ENCODE peak calls at places on chromosomes 12 and 14, in ten cellular contexts. One of them, this sample, is unnamed.

GRCh38 chr12:55470088-55470830 is at the start of gene OR6C70:
- DNase-seq in heart left ventricle: no peak
- DNase-seq in CD8-positive, alpha-beta T cell: no peak
- DNase-seq in effector memory CD4-positive, alpha-beta T cell: no peak
- DNase-seq in right cardiac atrium: no peak
- DNase-seq in left ventricle myocardium inferior: no peak
- DNase-seq in breast epithelium: no peak
- DNase-seq in heart right ventricle: no peak
- DNase-seq in PC-9: no peak
- DNase-seq in cardiac muscle cell: no peak
- DNase-seq in this sample: no peak

GRCh38 chr14:74400919-74401503 is 25.0 kb downstream of the SYNDIG1L start:
- DNase-seq in heart left ventricle: no peak
- DNase-seq in CD8-positive, alpha-beta T cell: no peak
- DNase-seq in effector memory CD4-positive, alpha-beta T cell: no peak
- DNase-seq in right cardiac atrium: no peak
- DNase-seq in left ventricle myocardium inferior: no peak
- DNase-seq in breast epithelium: no peak
- DNase-seq in heart right ventricle: no peak
- DNase-seq in PC-9: no peak
- DNase-seq in cardiac muscle cell: no peak
- DNase-seq in this sample: no peak

GRCh38 chr14:79596531-79596930 is 614.8 kb downstream of the DIO2 start:
- DNase-seq in heart left ventricle: no peak
- DNase-seq in CD8-positive, alpha-beta T cell: no peak
- DNase-seq in effector memory CD4-positive, alpha-beta T cell: no peak
- DNase-seq in right cardiac atrium: no peak
- DNase-seq in left ventricle myocardium inferior: no peak
- DNase-seq in breast epithelium: no peak
- DNase-seq in heart right ventricle: no peak
- DNase-seq in PC-9: no peak
- DNase-seq in cardiac muscle cell: peak; percentile 83
- DNase-seq in this sample: no peak

GRCh38 chr14:90732723-90733122 is 83.5 kb downstream of the TTC7B start:
- DNase-seq in heart left ventricle: no peak
- DNase-seq in CD8-positive, alpha-beta T cell: no peak
- DNase-seq in effector memory CD4-positive, alpha-beta T cell: no peak
- DNase-seq in right cardiac atrium: no peak
- DNase-seq in left ventricle myocardium inferior: no peak
- DNase-seq in breast epithelium: no peak
- DNase-seq in heart right ventricle: no peak
- DNase-seq in PC-9: no peak
- DNase-seq in cardiac muscle cell: no peak
- DNase-seq in this sample: no peak

GRCh38 chr12:14843425-14843887 is at the start of gene ART4:
- DNase-seq in heart left ventricle: peak; percentile 64
- DNase-seq in CD8-positive, alpha-beta T cell: no peak
- DNase-seq in effector memory CD4-positive, alpha-beta T cell: no peak
- DNase-seq in right cardiac atrium: peak; percentile 89
- DNase-seq in left ventricle myocardium inferior: peak; percentile 55
- DNase-seq in breast epithelium: no peak
- DNase-seq in heart right ventricle: peak; percentile 63
- DNase-seq in PC-9: no peak
- DNase-seq in cardiac muscle cell: peak; percentile 73
- DNase-seq in this sample: peak; percentile 57

GRCh38 chr14:73719791-73720190 is 5.6 kb upstream of the PNMA1 start:
- DNase-seq in heart left ventricle: no peak
- DNase-seq in CD8-positive, alpha-beta T cell: no peak
- DNase-seq in effector memory CD4-positive, alpha-beta T cell: no peak
- DNase-seq in right cardiac atrium: no peak
- DNase-seq in left ventricle myocardium inferior: no peak
- DNase-seq in breast epithelium: no peak
- DNase-seq in heart right ventricle: no peak
- DNase-seq in PC-9: no peak
- DNase-seq in cardiac muscle cell: no peak
- DNase-seq in this sample: no peak

GRCh38 chr12:102964872-102965271 is 7.4 kb downstream of the ASCL1 start:
- DNase-seq in heart left ventricle: no peak
- DNase-seq in CD8-positive, alpha-beta T cell: no peak
- DNase-seq in effector memory CD4-positive, alpha-beta T cell: no peak
- DNase-seq in right cardiac atrium: no peak
- DNase-seq in left ventricle myocardium inferior: no peak
- DNase-seq in breast epithelium: no peak
- DNase-seq in heart right ventricle: no peak
- DNase-seq in PC-9: no peak
- DNase-seq in cardiac muscle cell: no peak
- DNase-seq in this sample: no peak

GRCh38 chr14:95993768-95994592 is 45.2 kb upstream of the C14orf132 start:
- DNase-seq in heart left ventricle: no peak
- DNase-seq in CD8-positive, alpha-beta T cell: peak; percentile 20
- DNase-seq in effector memory CD4-positive, alpha-beta T cell: no peak
- DNase-seq in right cardiac atrium: no peak
- DNase-seq in left ventricle myocardium inferior: no peak
- DNase-seq in breast epithelium: no peak
- DNase-seq in heart right ventricle: no peak
- DNase-seq in PC-9: no peak
- DNase-seq in cardiac muscle cell: peak; percentile 67
- DNase-seq in this sample: no peak

GRCh38 chr14:80602931-80603330 is 338.6 kb downstream of the CEP128 start:
- DNase-seq in heart left ventricle: no peak
- DNase-seq in CD8-positive, alpha-beta T cell: no peak
- DNase-seq in effector memory CD4-positive, alpha-beta T cell: no peak
- DNase-seq in right cardiac atrium: no peak
- DNase-seq in left ventricle myocardium inferior: no peak
- DNase-seq in breast epithelium: no peak
- DNase-seq in heart right ventricle: no peak
- DNase-seq in PC-9: no peak
- DNase-seq in cardiac muscle cell: no peak
- DNase-seq in this sample: no peak

GRCh38 chr12:19055589-19055988 is 73.9 kb upstream of the PLEKHA5 start:
- DNase-seq in heart left ventricle: no peak
- DNase-seq in CD8-positive, alpha-beta T cell: no peak
- DNase-seq in effector memory CD4-positive, alpha-beta T cell: no peak
- DNase-seq in right cardiac atrium: no peak
- DNase-seq in left ventricle myocardium inferior: no peak
- DNase-seq in breast epithelium: no peak
- DNase-seq in heart right ventricle: no peak
- DNase-seq in PC-9: no peak
- DNase-seq in cardiac muscle cell: no peak
- DNase-seq in this sample: no peak

GRCh38 chr14:95998656-95999055 is 40.5 kb upstream of the C14orf132 start:
- DNase-seq in heart left ventricle: no peak
- DNase-seq in CD8-positive, alpha-beta T cell: no peak
- DNase-seq in effector memory CD4-positive, alpha-beta T cell: no peak
- DNase-seq in right cardiac atrium: no peak
- DNase-seq in left ventricle myocardium inferior: no peak
- DNase-seq in breast epithelium: no peak
- DNase-seq in heart right ventricle: no peak
- DNase-seq in PC-9: no peak
- DNase-seq in cardiac muscle cell: peak; percentile 62
- DNase-seq in this sample: no peak

GRCh38 chr12:103751600-103751999 is 89.4 kb downstream of the NT5DC3 start:
- DNase-seq in heart left ventricle: no peak
- DNase-seq in CD8-positive, alpha-beta T cell: no peak
- DNase-seq in effector memory CD4-positive, alpha-beta T cell: no peak
- DNase-seq in right cardiac atrium: no peak
- DNase-seq in left ventricle myocardium inferior: no peak
- DNase-seq in breast epithelium: no peak
- DNase-seq in heart right ventricle: no peak
- DNase-seq in PC-9: no peak
- DNase-seq in cardiac muscle cell: peak; percentile 44
- DNase-seq in this sample: no peak

GRCh38 chr14:102951034-102951433 is 28.6 kb downstream of the AMN start:
- DNase-seq in heart left ventricle: no peak
- DNase-seq in CD8-positive, alpha-beta T cell: no peak
- DNase-seq in effector memory CD4-positive, alpha-beta T cell: no peak
- DNase-seq in right cardiac atrium: no peak
- DNase-seq in left ventricle myocardium inferior: no peak
- DNase-seq in breast epithelium: no peak
- DNase-seq in heart right ventricle: no peak
- DNase-seq in PC-9: no peak
- DNase-seq in cardiac muscle cell: peak; percentile 59
- DNase-seq in this sample: no peak

GRCh38 chr14:65301862-65302539 is 110.5 kb upstream of the FUT8 start:
- DNase-seq in heart left ventricle: no peak
- DNase-seq in CD8-positive, alpha-beta T cell: no peak
- DNase-seq in effector memory CD4-positive, alpha-beta T cell: no peak
- DNase-seq in right cardiac atrium: no peak
- DNase-seq in left ventricle myocardium inferior: no peak
- DNase-seq in breast epithelium: no peak
- DNase-seq in heart right ventricle: no peak
- DNase-seq in PC-9: no peak
- DNase-seq in cardiac muscle cell: no peak
- DNase-seq in this sample: no peak

GRCh38 chr14:96239759-96240158 is 16.3 kb upstream of the BDKRB1 start:
- DNase-seq in heart left ventricle: no peak
- DNase-seq in CD8-positive, alpha-beta T cell: no peak
- DNase-seq in effector memory CD4-positive, alpha-beta T cell: no peak
- DNase-seq in right cardiac atrium: no peak
- DNase-seq in left ventricle myocardium inferior: no peak
- DNase-seq in breast epithelium: no peak
- DNase-seq in heart right ventricle: no peak
- DNase-seq in PC-9: peak; percentile 7
- DNase-seq in cardiac muscle cell: no peak
- DNase-seq in this sample: no peak

GRCh38 chr12:93550748-93551611 is 21.5 kb upstream of the SOCS2 start:
- DNase-seq in heart left ventricle: no peak
- DNase-seq in CD8-positive, alpha-beta T cell: no peak
- DNase-seq in effector memory CD4-positive, alpha-beta T cell: no peak
- DNase-seq in right cardiac atrium: no peak
- DNase-seq in left ventricle myocardium inferior: no peak
- DNase-seq in breast epithelium: no peak
- DNase-seq in heart right ventricle: no peak
- DNase-seq in PC-9: no peak
- DNase-seq in cardiac muscle cell: no peak
- DNase-seq in this sample: no peak

GRCh38 chr14:90696728-90697127 is 119.5 kb downstream of the TTC7B start:
- DNase-seq in heart left ventricle: no peak
- DNase-seq in CD8-positive, alpha-beta T cell: no peak
- DNase-seq in effector memory CD4-positive, alpha-beta T cell: no peak
- DNase-seq in right cardiac atrium: no peak
- DNase-seq in left ventricle myocardium inferior: no peak
- DNase-seq in breast epithelium: no peak
- DNase-seq in heart right ventricle: no peak
- DNase-seq in PC-9: no peak
- DNase-seq in cardiac muscle cell: no peak
- DNase-seq in this sample: no peak

GRCh38 chr12:52819731-52820510 is 6.0 kb upstream of the KRT4 start:
- DNase-seq in heart left ventricle: no peak
- DNase-seq in CD8-positive, alpha-beta T cell: no peak
- DNase-seq in effector memory CD4-positive, alpha-beta T cell: no peak
- DNase-seq in right cardiac atrium: no peak
- DNase-seq in left ventricle myocardium inferior: no peak
- DNase-seq in breast epithelium: no peak
- DNase-seq in heart right ventricle: no peak
- DNase-seq in PC-9: no peak
- DNase-seq in cardiac muscle cell: no peak
- DNase-seq in this sample: no peak

GRCh38 chr14:32941668-32942065 is 3.0 kb downstream of the NPAS3 start:
- DNase-seq in heart left ventricle: no peak
- DNase-seq in CD8-positive, alpha-beta T cell: no peak
- DNase-seq in effector memory CD4-positive, alpha-beta T cell: no peak
- DNase-seq in right cardiac atrium: no peak
- DNase-seq in left ventricle myocardium inferior: no peak
- DNase-seq in breast epithelium: no peak
- DNase-seq in heart right ventricle: no peak
- DNase-seq in PC-9: no peak
- DNase-seq in cardiac muscle cell: no peak
- DNase-seq in this sample: no peak

GRCh38 chr12:42059127-42059526 is 85.5 kb downstream of the GXYLT1 start:
- DNase-seq in heart left ventricle: no peak
- DNase-seq in CD8-positive, alpha-beta T cell: no peak
- DNase-seq in effector memory CD4-positive, alpha-beta T cell: no peak
- DNase-seq in right cardiac atrium: no peak
- DNase-seq in left ventricle myocardium inferior: no peak
- DNase-seq in breast epithelium: no peak
- DNase-seq in heart right ventricle: no peak
- DNase-seq in PC-9: no peak
- DNase-seq in cardiac muscle cell: no peak
- DNase-seq in this sample: no peak
- H3K4me3 ChIP-seq in heart left ventricle: no peak overlapping the region
- H3K4me3 ChIP-seq in CD8-positive, alpha-beta T cell: no peak overlapping the region
- H3K4me3 ChIP-seq in effector memory CD4-positive, alpha-beta T cell: no peak overlapping the region
- H3K4me3 ChIP-seq in right cardiac atrium: no peak overlapping the region
- H3K4me3 ChIP-seq in left ventricle myocardium inferior: no peak overlapping the region
- H3K4me3 ChIP-seq in breast epithelium: no peak overlapping the region
- H3K4me3 ChIP-seq in heart right ventricle: no peak overlapping the region
- H3K4me3 ChIP-seq in PC-9: no peak overlapping the region
- H3K4me3 ChIP-seq in cardiac muscle cell: no peak overlapping the region
- H3K4me3 ChIP-seq in this sample: no peak overlapping the region

DNA sequence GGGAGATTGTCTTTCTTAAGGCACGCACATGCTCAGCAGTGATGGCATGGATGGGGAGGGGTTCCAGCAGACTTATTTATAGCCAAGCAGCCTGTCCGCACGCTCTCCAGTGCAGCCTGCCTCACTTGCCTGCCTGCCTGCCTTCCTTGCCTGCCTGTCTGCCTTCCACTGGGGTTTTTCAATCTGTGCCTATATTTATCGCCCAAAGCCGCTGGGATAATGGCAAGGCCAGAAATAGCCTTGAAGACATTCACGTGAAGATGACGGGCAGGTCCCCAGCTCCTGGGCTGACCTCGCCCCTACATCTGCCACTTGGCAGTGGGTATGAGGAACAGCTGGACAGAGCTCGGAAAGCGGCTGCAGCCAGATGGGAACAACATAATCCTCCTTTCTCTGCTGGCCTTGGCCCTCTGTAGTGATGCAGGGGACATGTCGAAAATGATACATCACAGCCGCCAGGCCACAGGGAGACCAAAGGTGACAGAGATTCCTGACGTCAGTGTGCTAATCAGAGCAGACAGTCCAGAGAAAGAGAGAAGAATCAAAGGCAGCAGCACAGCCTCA is 53.3 kb downstream of the PITPNM2 start:
- DNase-seq in heart left ventricle: peak; percentile 81
- DNase-seq in CD8-positive, alpha-beta T cell: no peak
- DNase-seq in effector memory CD4-positive, alpha-beta T cell: no peak
- DNase-seq in right cardiac atrium: peak; percentile 84
- DNase-seq in left ventricle myocardium inferior: peak; percentile 75
- DNase-seq in breast epithelium: no peak
- DNase-seq in heart right ventricle: peak; percentile 72
- DNase-seq in PC-9: no peak
- DNase-seq in cardiac muscle cell: no peak
- DNase-seq in this sample: no peak
- H3K4me1 ChIP-seq in heart left ventricle: peaks cover 93% of the 10 kb centered on the region
- H3K4me1 ChIP-seq in CD8-positive, alpha-beta T cell: peaks cover 8% of the 10 kb centered on the region
- H3K4me1 ChIP-seq in effector memory CD4-positive, alpha-beta T cell: no peaks in the 10 kb centered on the region
- H3K4me1 ChIP-seq in right cardiac atrium: peaks cover 44% of the 10 kb centered on the region
- H3K4me1 ChIP-seq in left ventricle myocardium inferior: peaks cover 100% of the 10 kb centered on the region
- H3K4me1 ChIP-seq in breast epithelium: peaks cover 26% of the 10 kb centered on the region
- H3K4me1 ChIP-seq in heart right ventricle: peaks cover 93% of the 10 kb centered on the region
- H3K4me1 ChIP-seq in PC-9: peaks cover 45% of the 10 kb centered on the region
- H3K4me1 ChIP-seq in cardiac muscle cell: peaks cover 75% of the 10 kb centered on the region
- H3K4me1 ChIP-seq in this sample: peaks cover 9% of the 10 kb centered on the region

GRCh38 chr14:54681819-54682261 is 114.9 kb downstream of the SAMD4A start:
- DNase-seq in heart left ventricle: no peak
- DNase-seq in CD8-positive, alpha-beta T cell: no peak
- DNase-seq in effector memory CD4-positive, alpha-beta T cell: no peak
- DNase-seq in right cardiac atrium: no peak
- DNase-seq in left ventricle myocardium inferior: no peak
- DNase-seq in breast epithelium: no peak
- DNase-seq in heart right ventricle: no peak
- DNase-seq in PC-9: no peak
- DNase-seq in cardiac muscle cell: peak; percentile 32
- DNase-seq in this sample: no peak
- H3K27ac ChIP-seq in heart left ventricle: peak overlapping the region; percentile 9
- H3K27ac ChIP-seq in CD8-positive, alpha-beta T cell: no peak overlapping the region
- H3K27ac ChIP-seq in effector memory CD4-positive, alpha-beta T cell: no peak overlapping the region
- H3K27ac ChIP-seq in right cardiac atrium: peak overlapping the region; percentile 45
- H3K27ac ChIP-seq in left ventricle myocardium inferior: peak overlapping the region; percentile 94
- H3K27ac ChIP-seq in breast epithelium: no peak overlapping the region
- H3K27ac ChIP-seq in heart right ventricle: peak overlapping the region; percentile 86
- H3K27ac ChIP-seq in PC-9: no peak overlapping the region
- H3K27ac ChIP-seq in cardiac muscle cell: peak overlapping the region; percentile 74
- H3K27ac ChIP-seq in this sample: no peak overlapping the region

GRCh38 chr12:6773662-6774351 is 1.5 kb downstream of the LAG3 start:
- DNase-seq in heart left ventricle: no peak
- DNase-seq in CD8-positive, alpha-beta T cell: no peak
- DNase-seq in effector memory CD4-positive, alpha-beta T cell: no peak
- DNase-seq in right cardiac atrium: no peak
- DNase-seq in left ventricle myocardium inferior: no peak
- DNase-seq in breast epithelium: no peak
- DNase-seq in heart right ventricle: no peak
- DNase-seq in PC-9: no peak
- DNase-seq in cardiac muscle cell: no peak
- DNase-seq in this sample: no peak
- H3K4me3 ChIP-seq in heart left ventricle: no peak overlapping the region
- H3K4me3 ChIP-seq in CD8-positive, alpha-beta T cell: peak overlapping the region; percentile 29
- H3K4me3 ChIP-seq in effector memory CD4-positive, alpha-beta T cell: peak overlapping the region; percentile 26
- H3K4me3 ChIP-seq in right cardiac atrium: peak overlapping the region; percentile 11
- H3K4me3 ChIP-seq in left ventricle myocardium inferior: peak overlapping the region; percentile 45
- H3K4me3 ChIP-seq in breast epithelium: no peak overlapping the region
- H3K4me3 ChIP-seq in heart right ventricle: peak overlapping the region; percentile 15
- H3K4me3 ChIP-seq in PC-9: no peak overlapping the region
- H3K4me3 ChIP-seq in cardiac muscle cell: no peak overlapping the region
- H3K4me3 ChIP-seq in this sample: no peak overlapping the region